ENCODE peak calls at places on chromosomes 1 and 21, in seven cellular contexts. D is mesendoderm, B is IMR-90, K is mesenchymal stem cell, F is trophoblast cell, O is neuronal stem cell, Y is H1. V is an unnamed sample.

GRCh38 chr1:196148367-196148970 is 459.8 kb downstream of the KCNT2 start:
- DNase-seq in D (peak; percentile 29), B (peak; percentile 57), K (peak; percentile 55), F (peak; percentile 77), O (no peak), Y (no peak), V (no peak)

GRCh38 chr1:53176452-53177344 is 19.9 kb upstream of the CPT2 start:
- DNase-seq in D (no peak), B (peak; percentile 59), K (peak; percentile 57), F (peak; percentile 60), O (no peak), Y (no peak), V (no peak)

GRCh38 chr21:44261191-44261631 is 486 bp downstream of the DNMT3L start:
- DNase-seq in D (no peak), B (no peak), K (no peak), F (no peak), O (no peak), Y (no peak), V (no peak)

GRCh38 chr1:208298593-208299233 is 54.5 kb upstream of the PLXNA2 start:
- DNase-seq in D (no peak), B (no peak), K (no peak), F (no peak), O (no peak), Y (no peak), V (no peak)

GRCh38 chr1:184061396-184062003 is 10.0 kb downstream of the TSEN15 start:
- DNase-seq in D (peak; percentile 80), B (peak; percentile 88), K (peak; percentile 90), F (no peak), O (no peak), Y (no peak), V (no peak)

GRCh38 chr21:41425954-41426655 is at the start of gene MX1:
- DNase-seq in D (peak; percentile 20), B (peak; percentile 10), K (peak; percentile 59), F (peak; percentile 63), O (no peak), Y (peak; percentile 60), V (peak; percentile 56)

GRCh38 chr1:241994171-241994570 is 4.7 kb downstream of the MAP1LC3C start:
- DNase-seq in D (no peak), B (no peak), K (no peak), F (no peak), O (no peak), Y (no peak), V (no peak)

GRCh38 chr1:232635778-232636356 is 5.9 kb upstream of the SIPA1L2 start:
- DNase-seq in D (no peak), B (peak; percentile 70), K (peak; percentile 65), F (peak; percentile 76), O (no peak), Y (no peak), V (no peak)

GRCh38 chr1:6262570-6263420 is 1.9 kb upstream of the GPR153 start:
- DNase-seq in D (no peak), B (no peak), K (peak; percentile 32), F (no peak), O (no peak), Y (no peak), V (no peak)

GRCh38 chr1:53575948-53576305 is 116.7 kb downstream of the DMRTB1 start:
- DNase-seq in D (no peak), B (no peak), K (no peak), F (no peak), O (no peak), Y (no peak), V (no peak)

GRCh38 chr1:64505232-64505943 is 35.5 kb downstream of the CACHD1 start:
- DNase-seq in D (peak; percentile 93), B (no peak), K (no peak), F (peak; percentile 34), O (peak; percentile 65), Y (peak; percentile 81), V (peak; percentile 88)

GRCh38 chr1:201396859-201397464 is 2.2 kb downstream of the LAD1 start:
- DNase-seq in D (no peak), B (no peak), K (no peak), F (peak; percentile 47), O (no peak), Y (no peak), V (no peak)
- H3K27ac ChIP-seq in D (no peak overlapping the region), B (no peak overlapping the region), K (peak overlapping the region; percentile 92), F (no peak overlapping the region), O (no peak overlapping the region), Y (no peak overlapping the region), V (no peak overlapping the region)

GRCh38 chr1:22616571-22616970 is 19.9 kb upstream of the C1QA start:
- DNase-seq in D (no peak), B (no peak), K (no peak), F (no peak), O (no peak), Y (no peak), V (no peak)
- H3K23ac ChIP-seq in D (no peak overlapping the region), B (no peak overlapping the region), K (no peak overlapping the region), F (no peak overlapping the region), O (peak overlapping the region; percentile 11), Y (no peak overlapping the region), V (no peak overlapping the region)

DNA sequence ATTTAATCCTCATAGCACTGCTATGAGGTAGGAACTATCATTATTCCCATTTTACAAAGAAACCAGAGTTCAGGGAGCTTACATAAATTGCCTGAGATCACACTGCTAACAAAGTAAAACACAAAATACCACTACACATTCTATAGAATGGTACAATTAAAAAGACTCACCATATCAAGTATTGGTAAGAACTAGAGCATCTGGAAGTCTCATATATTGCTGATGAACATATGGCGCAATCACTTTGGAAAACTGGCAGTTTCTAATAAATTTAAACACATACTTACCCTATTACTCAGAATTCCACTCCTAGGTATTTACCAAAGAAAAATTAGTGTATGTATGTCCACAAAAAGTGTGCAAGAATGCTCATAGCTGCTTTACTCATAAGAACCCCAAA is 261.5 kb downstream of the RRAGC start:
- DNase-seq in D (no peak), B (no peak), K (no peak), F (no peak), O (no peak), Y (no peak), V (no peak)
- H3K27me3 ChIP-seq in D (no peaks in the 10 kb centered on the region), B (no peaks in the 10 kb centered on the region), K (no peaks in the 10 kb centered on the region), F (no peaks in the 10 kb centered on the region), O (no peaks in the 10 kb centered on the region), Y (peaks cover 32% of the 10 kb centered on the region), V (peaks cover 21% of the 10 kb centered on the region)

DNA sequence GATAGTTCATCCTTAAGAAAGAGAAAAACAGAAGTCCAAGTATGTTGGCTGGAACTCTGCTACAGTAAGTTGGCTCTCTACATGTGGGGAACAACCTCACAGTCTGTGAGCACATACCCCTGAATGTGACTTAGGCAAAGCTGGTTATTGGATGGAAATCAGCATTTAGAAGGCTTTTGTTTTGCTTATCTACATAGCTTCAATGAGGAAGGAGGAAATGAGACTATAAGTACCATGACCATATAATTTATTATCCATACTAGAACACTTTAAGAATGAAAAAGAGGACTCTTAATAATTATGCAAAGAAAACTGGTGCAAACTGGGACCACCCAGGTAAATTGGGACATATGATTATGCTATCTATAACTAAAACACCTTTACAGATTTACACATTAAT is 31.7 kb upstream of the CD55 start:
- DNase-seq in D (no peak), B (no peak), K (no peak), F (no peak), O (no peak), Y (no peak), V (no peak)
- H3K27ac ChIP-seq in D (no peak overlapping the region), B (no peak overlapping the region), K (no peak overlapping the region), F (no peak overlapping the region), O (no peak overlapping the region), Y (no peak overlapping the region), V (no peak overlapping the region)

DNA sequence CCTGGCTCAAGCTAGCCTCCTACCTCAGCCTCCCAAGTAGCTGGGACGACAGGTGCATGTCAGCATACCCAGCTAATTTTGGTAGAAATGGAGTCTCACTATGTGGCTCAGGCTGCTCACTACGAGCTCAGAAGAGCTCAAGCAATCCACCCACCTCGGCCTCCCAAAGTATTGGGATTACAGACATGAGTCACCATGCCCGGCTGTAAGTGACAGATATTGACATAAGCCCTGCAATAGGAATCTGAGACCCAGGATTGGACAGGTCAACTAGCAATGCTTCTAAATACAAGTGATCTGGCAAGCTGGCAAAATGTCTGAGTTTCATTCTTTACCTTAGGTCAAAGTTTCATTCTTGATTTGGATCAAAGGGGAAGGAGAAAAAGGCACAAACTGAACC is 40.5 kb upstream of the H6PD start:
- DNase-seq in D (no peak), B (no peak), K (no peak), F (no peak), O (no peak), Y (no peak), V (no peak)
- H3K23ac ChIP-seq in D (no peak overlapping the region), B (no peak overlapping the region), K (no peak overlapping the region), F (no peak overlapping the region), O (no peak overlapping the region), Y (no peak overlapping the region), V (no peak overlapping the region)

DNA sequence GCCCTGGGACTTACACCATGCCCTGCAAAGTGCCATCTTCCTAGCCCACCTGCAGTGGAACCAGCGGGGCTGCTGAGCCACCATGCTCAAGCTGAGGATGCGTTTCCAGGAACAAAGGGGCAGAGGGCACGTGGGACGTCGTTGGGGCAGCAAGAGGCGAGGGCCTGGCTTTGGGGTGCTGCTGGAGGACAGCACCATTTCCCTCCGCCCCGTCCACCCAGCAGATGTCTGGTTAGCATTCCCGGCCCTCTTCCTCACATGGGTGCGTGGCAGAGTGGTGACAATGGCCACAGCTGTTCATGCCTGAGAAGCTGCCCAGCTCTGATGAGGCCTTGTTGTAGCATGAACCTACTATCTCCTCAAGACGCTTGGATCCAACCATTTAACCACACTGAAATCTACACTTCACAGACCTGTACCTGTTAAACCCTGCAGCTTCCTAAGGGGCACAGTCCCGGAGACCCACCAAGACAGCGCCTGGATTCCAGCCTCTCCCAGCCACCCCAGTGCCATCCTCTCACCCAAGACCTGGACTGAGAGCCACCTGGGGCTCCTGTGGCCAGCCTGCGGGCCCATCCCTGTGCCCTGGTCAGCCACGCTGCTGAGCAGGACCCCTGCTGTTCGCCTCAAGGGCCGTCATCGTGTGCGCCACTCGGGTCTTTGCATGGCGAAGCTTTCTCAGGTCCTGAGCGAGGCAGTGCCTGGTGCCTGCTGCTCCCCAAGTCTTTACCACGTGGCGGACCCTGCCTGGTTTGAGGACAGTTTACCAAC is 33.2 kb downstream of the SLC45A1 start:
- DNase-seq in D (no peak), B (no peak), K (no peak), F (no peak), O (no peak), Y (peak; percentile 48), V (no peak)
- H3K27me3 ChIP-seq in D (no peaks in the 10 kb centered on the region), B (no peaks in the 10 kb centered on the region), K (peaks cover 5% of the 10 kb centered on the region), F (no peaks in the 10 kb centered on the region), O (no peaks in the 10 kb centered on the region), Y (no peaks in the 10 kb centered on the region), V (no peaks in the 10 kb centered on the region)

GRCh38 chr1:41918450-41919043 is at the start of gene HIVEP3:
- DNase-seq in D (peak; percentile 68), B (no peak), K (peak; percentile 63), F (peak; percentile 33), O (peak; percentile 51), Y (peak; percentile 43), V (no peak)
- H3K27ac ChIP-seq in D (no peak within 1 kb of the TSS), B (no peak within 1 kb of the TSS), K (peak within 1 kb of the TSS; percentile 73), F (no peak within 1 kb of the TSS), O (peak within 1 kb of the TSS; percentile 36), Y (no peak within 1 kb of the TSS), V (no peak within 1 kb of the TSS)

DNA sequence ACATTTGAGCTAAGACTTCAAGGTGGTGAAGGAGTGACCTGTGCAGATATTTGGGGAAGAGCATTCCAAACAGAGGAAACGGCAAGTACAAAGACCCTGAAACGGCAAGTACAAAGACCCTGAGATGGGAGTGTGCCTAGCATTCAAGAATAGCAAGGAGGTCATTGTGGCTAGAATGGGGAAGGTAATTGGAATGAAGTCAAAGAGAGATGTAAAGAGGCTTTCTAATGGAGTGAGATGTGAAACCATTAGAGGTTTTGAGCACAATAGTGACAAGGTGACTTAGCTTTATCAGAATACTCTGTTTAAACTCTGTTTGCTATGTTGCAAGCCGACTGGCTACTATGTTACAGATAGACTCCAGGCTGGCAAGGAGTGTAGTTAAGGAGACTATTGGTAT is 4.4 kb downstream of the CDC7 start:
- DNase-seq in D (no peak), B (no peak), K (no peak), F (no peak), O (no peak), Y (no peak), V (no peak)
- H3K23ac ChIP-seq in D (no peak overlapping the region), B (no peak overlapping the region), K (no peak overlapping the region), F (no peak overlapping the region), O (no peak overlapping the region), Y (no peak overlapping the region), V (no peak overlapping the region)

V was measured in H9.